ENCODE peak calls at places on chromosomes 3 and 15, in nine cellular contexts. Y, Q, N, V, J, E, U, F and W are unnamed samples.

GRCh38 chr3:42179110-42179725 is 86.8 kb downstream of the CCK start:
- DNase-seq in U (peak; percentile 45), J (no peak), N (peak; percentile 43), V (no peak), Q (peak; percentile 61), F (no peak), E (peak; percentile 81), Y (no peak), W (peak; percentile 89)

GRCh38 chr3:114624676-114625181 is 330.9 kb downstream of the TIGIT start:
- DNase-seq in V (no peak), F (no peak), U (peak; percentile 96), N (peak; percentile 90), J (peak; percentile 89), E (peak; percentile 96), Y (no peak), Q (peak; percentile 62), W (peak; percentile 35)

GRCh38 chr3:58835075-58835474 is 168.5 kb upstream of the FAM3D start:
- DNase-seq in U (no peak), V (no peak), N (no peak), F (no peak), Y (no peak), J (no peak), E (peak; percentile 5), Q (no peak), W (no peak)

GRCh38 chr15:50190723-50191122 is 8.7 kb downstream of the SLC27A2 start:
- DNase-seq in Q (no peak), J (no peak), N (no peak), E (no peak), U (no peak), Y (no peak), F (no peak), V (no peak), W (no peak)

GRCh38 chr15:40764766-40765136 is 883 bp downstream of the GCHFR start:
- DNase-seq in J (no peak), U (no peak), Y (no peak), N (no peak), F (no peak), V (no peak), Q (no peak), E (no peak), W (no peak)

GRCh38 chr15:71748327-71748726 is 62.0 kb upstream of the NR2E3 start:
- DNase-seq in Q (no peak), V (no peak), E (peak; percentile 89), U (no peak), J (no peak), Y (no peak), N (no peak), F (no peak), W (no peak)

GRCh38 chr15:95520511-95520910 is 810.0 kb upstream of the NR2F2 start:
- DNase-seq in Y (no peak), U (no peak), F (no peak), N (no peak), V (no peak), E (peak; percentile 20), J (no peak), Q (no peak), W (no peak)

GRCh38 chr3:128489860-128490649 is 2.9 kb downstream of the GATA2 start:
- DNase-seq in E (peak; percentile 63), Q (peak; percentile 50), V (no peak), J (no peak), N (peak; percentile 51), U (peak; percentile 30), Y (no peak), F (no peak), W (no peak)

GRCh38 chr3:129525341-129525968 is 3.0 kb upstream of the RHO start:
- DNase-seq in U (no peak), E (peak; percentile 40), N (no peak), F (no peak), V (no peak), Y (no peak), Q (no peak), J (no peak), W (no peak)

GRCh38 chr15:81265256-81265943 is 58.5 kb downstream of the STARD5 start:
- DNase-seq in E (no peak), N (no peak), V (no peak), F (no peak), Q (no peak), U (no peak), J (no peak), Y (no peak), W (no peak)

GRCh38 chr15:69615756-69616155 is 163.1 kb downstream of the RPLP1 start:
- DNase-seq in N (no peak), E (no peak), J (no peak), Y (no peak), F (no peak), V (no peak), Q (no peak), U (no peak), W (no peak)

GRCh38 chr15:36617529-36618196 is 38.2 kb downstream of the CDIN1 start:
- DNase-seq in F (no peak), V (no peak), Q (no peak), E (no peak), J (no peak), Y (no peak), U (no peak), N (no peak), W (no peak)

GRCh38 chr3:61699622-61700021 is 138.3 kb downstream of the PTPRG start:
- DNase-seq in E (no peak), F (no peak), Y (no peak), J (no peak), U (no peak), Q (no peak), V (no peak), N (no peak), W (no peak)

GRCh38 chr3:97721446-97721845 is 43.1 kb upstream of the ARL6 start:
- DNase-seq in U (no peak), N (no peak), Q (no peak), Y (no peak), F (no peak), V (no peak), J (no peak), E (no peak), W (peak; percentile 35)

GRCh38 chr15:57216288-57216687 is 160.0 kb upstream of the CGNL1 start:
- DNase-seq in F (no peak), J (no peak), U (no peak), N (no peak), V (no peak), E (peak; percentile 64), Y (no peak), Q (no peak), W (no peak)

GRCh38 chr15:82999905-83000671 is 11.4 kb downstream of the C15orf40 start:
- DNase-seq in U (no peak), Q (no peak), N (peak; percentile 48), V (no peak), J (no peak), F (peak; percentile 59), Y (peak; percentile 8), E (peak; percentile 51), W (peak; percentile 60)

GRCh38 chr15:36832792-36833191 is 253.4 kb downstream of the CDIN1 start:
- DNase-seq in F (no peak), Q (no peak), E (no peak), V (no peak), Y (no peak), N (no peak), J (no peak), U (no peak), W (no peak)

GRCh38 chr3:195031574-195032003 is 239.4 kb downstream of the XXYLT1 start:
- DNase-seq in E (no peak), U (no peak), N (no peak), J (no peak), Y (no peak), Q (no peak), V (no peak), F (no peak), W (no peak)

GRCh38 chr15:63075072-63075995 is 32.8 kb downstream of the TPM1 start:
- DNase-seq in N (no peak), F (no peak), Y (no peak), J (no peak), Q (no peak), V (no peak), E (no peak), U (no peak), W (no peak)

GRCh38 chr3:108406063-108406660 is 104.2 kb downstream of the MYH15 start:
- DNase-seq in J (no peak), E (no peak), V (no peak), N (no peak), Q (no peak), Y (no peak), F (no peak), U (no peak), W (no peak)

GRCh38 chr3:50139718-50140423 is 15.3 kb upstream of the SEMA3F start:
- DNase-seq in Q (no peak), Y (no peak), N (no peak), E (no peak), V (no peak), U (no peak), F (no peak), J (no peak), W (no peak)

GRCh38 chr15:24919446-24919845 is 35.3 kb upstream of the SNRPN start:
- DNase-seq in U (no peak), E (no peak), F (no peak), J (no peak), Q (no peak), V (no peak), N (no peak), Y (no peak), W (no peak)

GRCh38 chr3:77795013-77795412 is 755.1 kb downstream of the ROBO2 start:
- DNase-seq in J (no peak), V (no peak), Y (no peak), E (no peak), U (no peak), Q (peak; percentile 26), F (no peak), N (no peak), W (peak; percentile 66)